ENCODE peak calls at places on chromosomes 4 and X, in five cellular contexts. O is SK-N-SH, J is K562, T is HepG2, V is HCT116. M is an unnamed sample.

GRCh38 chrX:117996918-117997480 is 119.6 kb downstream of the KLHL13 start:
- DNase-seq in O (peak), J (no peak), T (peak), V (no peak), M (peak)

GRCh38 chrX:70762285-70762684 is 146.2 kb downstream of the TEX11 start:
- DNase-seq in O (no peak), J (no peak), T (no peak), V (peak), M (no peak)

GRCh38 chr4:101621120-101621519 is 169.4 kb upstream of the BANK1 start:
- DNase-seq in O (no peak), J (no peak), T (no peak), V (no peak), M (no peak)

GRCh38 chrX:9534686-9535085 is 69.8 kb downstream of the TBL1X start:
- DNase-seq in O (no peak), J (no peak), T (peak), V (no peak), M (no peak)

GRCh38 chrX:135393046-135393445 is 28.7 kb upstream of the SMIM10L2A start:
- DNase-seq in O (no peak), J (no peak), T (no peak), V (no peak), M (no peak)

GRCh38 chr4:92969650-92970370 is 666.0 kb downstream of the GRID2 start:
- DNase-seq in O (no peak), J (no peak), T (peak), V (peak), M (peak)

GRCh38 chrX:53223955-53224859 is 800 bp downstream of the KDM5C start:
- DNase-seq in O (peak), J (peak), T (peak), V (peak), M (no peak)

GRCh38 chr4:28702571-28702970 is 1841.9 kb downstream of the STIM2 start:
- DNase-seq in O (no peak), J (no peak), T (no peak), V (no peak), M (no peak)

GRCh38 chr4:128241425-128241913 is 46.1 kb downstream of the PGRMC2 start:
- DNase-seq in O (peak), J (no peak), T (peak), V (no peak), M (peak)

GRCh38 chr4:21879187-21879586 is 69.4 kb downstream of the KCNIP4 start:
- DNase-seq in O (no peak), J (no peak), T (peak), V (no peak), M (no peak)

GRCh38 chrX:10615931-10616780 is 4.2 kb downstream of the MID1 start:
- DNase-seq in O (peak), J (peak), T (no peak), V (no peak), M (no peak)

GRCh38 chrX:132900631-132901030 is 57.8 kb downstream of the HS6ST2 start:
- DNase-seq in O (no peak), J (no peak), T (no peak), V (no peak), M (no peak)

GRCh38 chrX:103607385-103608304 is at the start of gene TCEAL3:
- DNase-seq in O (peak), J (no peak), T (no peak), V (no peak), M (peak)

GRCh38 chr4:26984896-26985295 is 124.3 kb downstream of the STIM2 start:
- DNase-seq in O (no peak), J (no peak), T (no peak), V (no peak), M (no peak)

GRCh38 chrX:113287761-113288160 is 447.1 kb upstream of the AMOT start:
- DNase-seq in O (no peak), J (no peak), T (no peak), V (no peak), M (no peak)

GRCh38 chrX:72128881-72129280 is 2.8 kb downstream of the RTL5 start:
- DNase-seq in O (peak), J (no peak), T (peak), V (no peak), M (no peak)

GRCh38 chrX:69365349-69365748 is 138.8 kb upstream of the NALF2 start:
- DNase-seq in O (no peak), J (no peak), T (no peak), V (no peak), M (no peak)

GRCh38 chr4:157739237-157739636 is 433.6 kb downstream of the GASK1B start:
- DNase-seq in O (no peak), J (no peak), T (no peak), V (no peak), M (no peak)

GRCh38 chr4:83484500-83485431 is at the start of gene ABRAXAS1:
- DNase-seq in O (peak), J (peak), T (peak), V (peak), M (peak)

GRCh38 chrX:41541381-41541780 is 94.2 kb downstream of the NYX start:
- DNase-seq in O (no peak), J (no peak), T (no peak), V (no peak), M (no peak)

GRCh38 chr4:84455697-84456096 is 43.4 kb downstream of the NKX6-1 start:
- DNase-seq in O (no peak), J (no peak), T (no peak), V (no peak), M (no peak)

GRCh38 chr4:189124149-189124758 is 816.4 kb upstream of the FRG1 start:
- DNase-seq in O (peak), J (no peak), T (peak), V (peak), M (peak)

GRCh38 chr4:108315699-108316098 is 147.0 kb upstream of the LEF1 start:
- DNase-seq in O (no peak), J (no peak), T (no peak), V (no peak), M (no peak)

GRCh38 chrX:39782276-39782675 is 315.5 kb downstream of the BCOR start:
- DNase-seq in O (no peak), J (no peak), T (no peak), V (no peak), M (no peak)

GRCh38 chr4:1075809-1076524 is 37.4 kb downstream of the RNF212 start:
- DNase-seq in O (no peak), J (no peak), T (no peak), V (no peak), M (no peak)

GRCh38 chr4:4985036-4985435 is 34.2 kb downstream of the CYTL1 start:
- DNase-seq in O (no peak), J (no peak), T (no peak), V (no peak), M (no peak)

GRCh38 chr4:73603854-73604584 is 16.2 kb downstream of the RASSF6 start:
- DNase-seq in O (no peak), J (no peak), T (no peak), V (no peak), M (peak)

GRCh38 chr4:45063701-45064100 is 337.3 kb upstream of the GNPDA2 start:
- DNase-seq in O (peak), J (no peak), T (no peak), V (no peak), M (no peak)

GRCh38 chrX:2351999-2352995 is 148.5 kb downstream of the DHRSX start:
- DNase-seq in O (no peak), J (peak), T (no peak), V (no peak), M (no peak)

GRCh38 chrX:114626323-114626722 is 42.4 kb downstream of the HTR2C start:
- DNase-seq in O (peak), J (peak), T (peak), V (no peak), M (peak)

GRCh38 chr4:7425171-7425570 is 9.6 kb downstream of the PSAPL1 start:
- DNase-seq in O (peak), J (no peak), T (no peak), V (no peak), M (no peak)

GRCh38 chr4:169272265-169272886 is 1.6 kb upstream of the SH3RF1 start:
- DNase-seq in O (no peak), J (no peak), T (no peak), V (no peak), M (peak)

GRCh38 chr4:55444822-55445221 is 49.1 kb downstream of the TMEM165 start:
- DNase-seq in O (no peak), J (no peak), T (peak), V (peak), M (peak)

GRCh38 chr4:110073045-110073845 is 125.2 kb downstream of the ELOVL6 start:
- DNase-seq in O (peak), J (no peak), T (no peak), V (no peak), M (no peak)

GRCh38 chrX:123665197-123665596 is 67.7 kb downstream of the THOC2 start:
- DNase-seq in O (no peak), J (no peak), T (no peak), V (no peak), M (peak)

DNA sequence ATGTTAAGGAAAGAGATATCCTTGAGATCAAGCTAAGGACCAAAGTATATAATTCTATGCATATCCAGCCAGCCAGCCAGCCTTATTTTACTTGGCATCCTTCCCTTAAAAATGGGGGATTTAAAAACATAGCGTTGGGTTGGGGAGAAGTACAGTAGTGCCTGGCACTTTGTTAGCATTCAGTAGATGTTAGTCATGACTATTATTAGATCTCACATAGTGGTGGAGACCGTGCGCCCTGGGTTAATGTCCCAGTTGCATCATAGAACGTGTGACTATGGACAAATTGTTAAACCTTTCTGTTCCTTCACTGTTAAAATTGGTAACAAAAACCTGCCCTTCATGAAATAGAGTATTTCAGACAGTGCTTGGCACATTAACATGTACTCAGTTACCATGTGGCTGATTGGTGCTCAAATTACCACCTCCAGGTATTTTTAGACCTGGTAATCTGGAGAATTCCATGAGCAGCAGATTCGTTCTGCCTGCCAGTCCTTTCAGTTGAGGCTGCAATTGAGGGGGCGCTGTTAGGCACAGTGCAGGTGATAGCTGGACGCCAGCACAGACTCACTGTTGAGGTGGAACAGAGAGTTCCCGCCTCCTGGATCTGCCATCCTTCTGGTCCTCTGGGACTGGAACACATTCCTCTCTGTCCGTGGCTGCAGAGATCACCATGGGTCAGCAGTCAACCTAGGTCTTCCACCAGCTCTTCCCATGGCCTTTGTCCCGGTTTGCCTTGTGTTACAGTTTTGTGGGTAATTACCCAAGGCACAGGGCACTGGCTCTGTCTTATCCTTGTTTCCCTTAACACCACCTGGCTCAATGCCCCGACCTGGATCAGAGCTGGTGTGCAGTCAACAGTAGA is 31.7 kb downstream of the RBBP7 start:
- DNase-seq in O (no peak), J (no peak), T (no peak), V (no peak), M (no peak)
- TF ChIP-seq JUND in O (peak), J (no peak), T (no peak), V (no peak), M (no peak)

GRCh38 chr4:64895031-64895430 is 485.8 kb upstream of the TECRL start:
- DNase-seq in O (no peak), J (no peak), T (no peak), V (no peak), M (no peak)

GRCh38 chr4:64903986-64904385 is 494.7 kb upstream of the TECRL start:
- DNase-seq in O (no peak), J (no peak), T (no peak), V (no peak), M (no peak)

GRCh38 chr4:64897683-64898082 is 488.4 kb upstream of the TECRL start:
- DNase-seq in O (no peak), J (no peak), T (no peak), V (no peak), M (no peak)

GRCh38 chr4:64899563-64899962 is 490.3 kb upstream of the TECRL start:
- DNase-seq in O (no peak), J (no peak), T (no peak), V (no peak), M (no peak)
- TF ChIP-seq JUND in O (no peak), J (no peak), T (no peak), V (no peak), M (no peak)

GRCh38 chr4:175090116-175090515 is 172.0 kb downstream of the ADAM29 start:
- DNase-seq in O (no peak), J (no peak), T (no peak), V (no peak), M (peak)
- TF ChIP-seq JUND in O (no peak), J (no peak), T (no peak), V (no peak), M (no peak)

GRCh38 chrX:140038842-140039241 is 73.5 kb upstream of the CXorf66 start:
- DNase-seq in O (no peak), J (no peak), T (no peak), V (no peak), M (no peak)

GRCh38 chrX:140040397-140040796 is 75.1 kb upstream of the CXorf66 start:
- DNase-seq in O (no peak), J (no peak), T (no peak), V (no peak), M (no peak)

DNA sequence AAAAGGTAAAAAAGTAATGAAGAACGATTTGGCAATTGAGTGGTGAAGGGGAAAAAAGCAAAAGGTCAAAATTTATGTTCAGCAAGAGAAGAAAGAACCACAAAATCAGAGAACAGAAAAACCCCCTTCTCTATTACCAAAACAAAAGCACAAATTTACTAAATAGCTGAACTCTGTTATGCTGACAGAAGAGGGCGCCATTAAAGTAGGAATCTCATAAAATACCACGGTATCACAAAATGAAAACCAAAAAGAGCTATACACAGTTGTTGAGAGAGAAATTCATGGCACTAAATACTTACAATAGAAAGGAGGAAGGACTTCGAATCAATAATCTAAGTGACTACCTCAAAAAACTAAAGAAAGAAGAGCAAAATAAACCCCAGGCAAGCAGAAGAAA is 69.6 kb upstream of the CXorf66 start:
- DNase-seq in O (peak), J (no peak), T (no peak), V (no peak), M (peak)
- TF ChIP-seq JUND in O (no peak), J (no peak), T (no peak), V (no peak), M (no peak)

DNA sequence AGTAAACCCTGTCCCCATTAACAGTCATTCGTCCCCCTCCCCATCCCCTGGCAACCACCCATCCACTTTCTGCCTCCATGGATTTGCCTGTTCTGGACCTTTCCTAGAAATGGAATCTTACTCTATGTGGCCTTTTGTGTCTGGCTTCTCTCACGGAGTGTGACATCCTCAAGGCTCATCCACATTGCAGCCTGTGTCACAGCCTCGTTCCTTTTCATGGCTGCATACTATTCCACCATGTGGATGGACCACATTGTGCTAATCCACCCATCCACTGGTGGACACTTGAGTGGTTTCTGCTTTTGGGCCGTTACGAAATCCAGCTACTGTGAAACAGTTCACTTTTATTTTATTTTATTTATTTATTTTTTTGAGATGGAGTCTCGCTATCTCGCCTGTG is 8.1 kb upstream of the PPP2R3B start:
- DNase-seq in O (no peak), J (no peak), T (no peak), V (no peak), M (no peak)
- TF ChIP-seq JUND in O (no peak), J (no peak), T (no peak), V (no peak), M (no peak)

DNA sequence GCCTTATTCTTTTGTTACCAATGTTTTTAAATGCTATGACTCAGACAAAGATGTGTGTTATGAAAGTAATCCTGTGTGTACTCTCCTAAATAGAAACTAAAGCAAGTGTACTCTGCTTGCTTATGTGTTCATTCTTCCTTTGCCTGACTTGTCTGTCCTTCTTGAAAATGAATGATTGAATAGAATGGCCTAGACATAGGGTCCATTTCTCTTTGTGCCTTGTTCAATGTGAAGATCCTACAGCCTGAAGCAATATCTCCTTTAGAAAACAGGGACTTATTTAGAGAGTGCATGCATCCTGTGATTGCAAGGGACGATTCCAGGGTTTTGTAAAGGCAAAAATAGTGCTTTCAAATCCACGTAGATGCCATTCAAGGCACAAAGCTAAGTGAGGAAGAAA is 343.6 kb upstream of the TACR3 start:
- DNase-seq in O (no peak), J (no peak), T (no peak), V (no peak), M (no peak)
- TF ChIP-seq JUND in O (no peak), J (no peak), T (no peak), V (no peak), M (no peak)

DNA sequence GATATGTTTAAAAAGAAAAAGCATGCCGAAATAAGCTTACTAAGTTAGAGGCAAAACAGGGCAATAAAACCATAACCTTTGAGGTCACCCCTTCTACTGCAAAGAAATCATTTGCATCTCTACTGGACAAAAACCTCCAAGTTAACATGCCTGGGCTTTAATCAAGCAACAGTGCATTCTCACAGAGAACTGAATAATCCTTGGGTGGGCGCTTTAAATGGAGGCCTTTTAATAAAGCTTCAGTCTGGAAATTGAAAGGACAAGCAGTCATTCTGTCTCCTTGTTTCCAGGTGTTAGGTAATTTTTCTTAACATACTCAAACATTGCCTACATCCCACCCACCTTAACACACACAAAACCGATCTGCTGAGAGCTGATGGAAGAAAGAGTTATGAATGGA is 34.5 kb upstream of the SMS start:
- DNase-seq in O (no peak), J (no peak), T (no peak), V (no peak), M (no peak)
- TF ChIP-seq JUND in O (no peak), J (no peak), T (no peak), V (no peak), M (no peak)

GRCh38 chrX:17020828-17021821 is 74.7 kb downstream of the REPS2 start:
- DNase-seq in O (no peak), J (no peak), T (no peak), V (no peak), M (no peak)
- TF ChIP-seq JUND in O (no peak), J (no peak), T (no peak), V (no peak), M (no peak)

GRCh38 chr4:40245794-40246546 is 49.1 kb downstream of the RHOH start:
- DNase-seq in O (no peak), J (no peak), T (no peak), V (no peak), M (no peak)

GRCh38 chr4:40243390-40243948 is 46.6 kb downstream of the RHOH start:
- DNase-seq in O (no peak), J (no peak), T (no peak), V (no peak), M (no peak)

GRCh38 chr4:40246547-40246900 is 49.7 kb downstream of the RHOH start:
- DNase-seq in O (no peak), J (no peak), T (no peak), V (no peak), M (no peak)

GRCh38 chr4:40246938-40247337 is 50.1 kb downstream of the RHOH start:
- DNase-seq in O (no peak), J (no peak), T (no peak), V (no peak), M (no peak)

DNA sequence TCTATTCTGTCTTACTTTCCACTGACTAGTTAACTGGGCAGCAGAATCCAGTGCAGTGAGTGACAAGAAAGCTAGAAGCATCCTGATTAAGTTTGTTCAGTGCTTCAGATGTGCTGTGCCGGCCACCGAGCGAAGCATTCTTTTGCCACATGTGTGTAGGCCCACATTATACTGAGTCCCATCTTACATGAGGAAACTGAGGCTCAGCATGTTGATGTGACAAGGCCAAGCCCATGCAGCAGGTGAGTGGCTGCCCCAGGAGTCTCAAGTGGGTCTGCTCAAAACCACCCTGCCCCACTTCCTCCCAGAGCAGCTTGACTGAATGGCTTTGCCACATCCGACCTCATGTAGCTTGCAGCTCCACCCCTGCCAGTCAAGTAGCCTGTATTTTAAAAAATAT is 50.5 kb downstream of the RHOH start:
- DNase-seq in O (no peak), J (no peak), T (no peak), V (no peak), M (no peak)
- TF ChIP-seq JUND in O (no peak), J (no peak), T (no peak), V (no peak), M (no peak)

M was measured in T47D.